ENCODE peak calls at places on chromosomes 13 and 19, in nine cellular contexts. F, W, Z, M, R, C, A, Q and B are unnamed samples.

GRCh38 chr13:63629591-63629990 is 2213.9 kb upstream of the PCDH20 start:
- DNase-seq in F (no peak), W (no peak), Z (no peak), M (no peak), R (no peak), C (no peak), A (no peak), Q (no peak), B (no peak)

GRCh38 chr19:33417751-33418150 is 44.2 kb downstream of the CEBPG start:
- DNase-seq in F (no peak), W (no peak), Z (no peak), M (no peak), R (no peak), C (no peak), A (no peak), Q (no peak), B (no peak)

GRCh38 chr13:45132384-45133064 is 12.2 kb downstream of the GTF2F2 start:
- DNase-seq in F (no peak), W (no peak), Z (no peak), M (no peak), R (no peak), C (no peak), A (no peak), Q (no peak), B (no peak)

GRCh38 chr13:26457212-26457611 is 100.3 kb upstream of the WASF3 start:
- DNase-seq in F (no peak), W (no peak), Z (no peak), M (no peak), R (no peak), C (no peak), A (no peak), Q (no peak), B (no peak)

GRCh38 chr19:33647146-33647545 is 25.4 kb downstream of the CHST8 start:
- DNase-seq in F (no peak), W (no peak), Z (no peak), M (no peak), R (no peak), C (no peak), A (no peak), Q (no peak), B (no peak)

GRCh38 chr19:39031368-39032163 is 783 bp downstream of the FBXO27 start:
- DNase-seq in F (peak; percentile 59), W (no peak), Z (peak; percentile 78), M (peak; percentile 63), R (no peak), C (peak; percentile 17), A (peak; percentile 94), Q (peak; percentile 62), B (no peak)

GRCh38 chr13:64074989-64075474 is 2659.4 kb upstream of the PCDH20 start:
- DNase-seq in F (no peak), W (no peak), Z (no peak), M (no peak), R (no peak), C (no peak), A (no peak), Q (no peak), B (no peak)

GRCh38 chr19:15431396-15432017 is 12.7 kb upstream of the AKAP8L start:
- DNase-seq in F (no peak), W (no peak), Z (no peak), M (no peak), R (no peak), C (no peak), A (no peak), Q (no peak), B (no peak)

GRCh38 chr19:52691215-52691610 is 43.6 kb downstream of the ZNF611 start:
- DNase-seq in F (no peak), W (no peak), Z (no peak), M (no peak), R (no peak), C (no peak), A (no peak), Q (no peak), B (no peak)

GRCh38 chr19:17348700-17349099 is 11.3 kb downstream of the GTPBP3 start:
- DNase-seq in F (peak; percentile 42), W (no peak), Z (no peak), M (peak; percentile 51), R (peak; percentile 53), C (no peak), A (peak; percentile 37), Q (peak; percentile 46), B (peak; percentile 33)

GRCh38 chr19:14073925-14074838 is 1.6 kb downstream of the MISP3 start:
- DNase-seq in F (no peak), W (no peak), Z (no peak), M (no peak), R (peak; percentile 25), C (no peak), A (no peak), Q (peak; percentile 41), B (no peak)

GRCh38 chr13:51620165-51620983 is 36.1 kb downstream of the WDFY2 start:
- DNase-seq in F (no peak), W (no peak), Z (no peak), M (no peak), R (no peak), C (no peak), A (no peak), Q (no peak), B (peak; percentile 43)

GRCh38 chr19:38736413-38737280 is 7.6 kb downstream of the CAPN12 start:
- DNase-seq in F (peak; percentile 44), W (no peak), Z (peak; percentile 74), M (no peak), R (no peak), C (no peak), A (no peak), Q (peak; percentile 27), B (no peak)

GRCh38 chr13:86684402-86684801 is 885.2 kb upstream of the SLITRK6 start:
- DNase-seq in F (no peak), W (no peak), Z (no peak), M (no peak), R (no peak), C (peak; percentile 11), A (no peak), Q (peak; percentile 39), B (peak; percentile 34)

GRCh38 chr19:41355802-41356201 is 2.1 kb upstream of the TGFB1 start:
- DNase-seq in F (no peak), W (no peak), Z (no peak), M (no peak), R (no peak), C (no peak), A (no peak), Q (no peak), B (no peak)

GRCh38 chr13:49367640-49368431 is 76.0 kb downstream of the CAB39L start:
- DNase-seq in F (peak; percentile 14), W (no peak), Z (no peak), M (no peak), R (no peak), C (no peak), A (no peak), Q (no peak), B (no peak)

GRCh38 chr13:94305033-94305432 is 174.4 kb downstream of the DCT start:
- DNase-seq in F (no peak), W (no peak), Z (no peak), M (no peak), R (no peak), C (no peak), A (no peak), Q (no peak), B (peak; percentile 25)

GRCh38 chr13:51997641-51998330 is 13.5 kb downstream of the ATP7B start:
- DNase-seq in F (no peak), W (no peak), Z (no peak), M (no peak), R (no peak), C (no peak), A (no peak), Q (no peak), B (no peak)

GRCh38 chr19:43412441-43412840 is 2.2 kb upstream of the TEX101 start:
- DNase-seq in F (no peak), W (no peak), Z (no peak), M (no peak), R (no peak), C (no peak), A (no peak), Q (no peak), B (no peak)

GRCh38 chr13:46603165-46603603 is 50.2 kb downstream of the LRCH1 start:
- DNase-seq in F (no peak), W (no peak), Z (no peak), M (no peak), R (no peak), C (no peak), A (no peak), Q (no peak), B (no peak)

GRCh38 chr13:51534075-51534817 is 50.0 kb upstream of the WDFY2 start:
- DNase-seq in F (no peak), W (no peak), Z (no peak), M (no peak), R (no peak), C (no peak), A (no peak), Q (no peak), B (no peak)

GRCh38 chr13:59834801-59835200 is 328.9 kb downstream of the DIAPH3 start:
- DNase-seq in F (peak; percentile 50), W (peak; percentile 38), Z (no peak), M (no peak), R (peak; percentile 49), C (no peak), A (no peak), Q (no peak), B (no peak)

GRCh38 chr19:3710265-3710812 is 2.2 kb downstream of the TJP3 start:
- DNase-seq in F (no peak), W (no peak), Z (no peak), M (no peak), R (peak; percentile 43), C (peak; percentile 63), A (no peak), Q (peak; percentile 35), B (peak; percentile 61)

GRCh38 chr19:14479985-14480694 is 5.0 kb upstream of the PTGER1 start:
- DNase-seq in F (peak; percentile 45), W (no peak), Z (peak; percentile 55), M (no peak), R (peak; percentile 20), C (no peak), A (peak; percentile 66), Q (no peak), B (no peak)

GRCh38 chr19:29845576-29846176 is 33.9 kb downstream of the CCNE1 start:
- DNase-seq in F (peak; percentile 24), W (no peak), Z (peak; percentile 39), M (no peak), R (peak; percentile 18), C (no peak), A (no peak), Q (no peak), B (peak; percentile 19)

GRCh38 chr13:78589206-78589605 is 14.1 kb downstream of the POU4F1 start:
- DNase-seq in F (no peak), W (no peak), Z (no peak), M (no peak), R (peak; percentile 9), C (no peak), A (no peak), Q (no peak), B (no peak)

GRCh38 chr13:52978989-52979388 is 49.6 kb upstream of the OLFM4 start:
- DNase-seq in F (no peak), W (no peak), Z (no peak), M (no peak), R (no peak), C (no peak), A (no peak), Q (no peak), B (no peak)

GRCh38 chr19:14567079-14567478 is 4.8 kb downstream of the NDUFB7 start:
- DNase-seq in F (no peak), W (no peak), Z (no peak), M (no peak), R (no peak), C (no peak), A (no peak), Q (no peak), B (no peak)

GRCh38 chr19:51760811-51761356 is at the start of gene FPR2:
- DNase-seq in F (no peak), W (no peak), Z (no peak), M (no peak), R (no peak), C (no peak), A (no peak), Q (no peak), B (no peak)

GRCh38 chr19:47005873-47006272 is 13.8 kb upstream of the NPAS1 start:
- DNase-seq in F (no peak), W (no peak), Z (no peak), M (no peak), R (no peak), C (no peak), A (no peak), Q (peak; percentile 13), B (peak; percentile 35)

GRCh38 chr19:17775991-17776803 is 18.7 kb upstream of the B3GNT3 start:
- DNase-seq in F (no peak), W (no peak), Z (no peak), M (no peak), R (peak; percentile 6), C (no peak), A (no peak), Q (no peak), B (no peak)